ENCODE peak calls at places on chromosomes 1 and 21, in six cellular contexts. J is heart left ventricle, S is A549, R is transverse colon, Q is H54, V is ovary. D is an unnamed sample.

GRCh38 chr1:119001181-119002018 is 13.3 kb upstream of the TBX15 start:
- DNase-seq in J (peak), S (no peak), R (no peak), Q (no peak), V (no peak), D (peak)

GRCh38 chr21:41564871-41565281 is 56.9 kb upstream of the TMPRSS2 start:
- DNase-seq in J (no peak), S (no peak), R (peak), Q (no peak), V (no peak), D (no peak)

GRCh38 chr1:245901037-245901436 is 606.0 kb downstream of the SMYD3 start:
- DNase-seq in J (no peak), S (no peak), R (no peak), Q (no peak), V (no peak), D (no peak)

GRCh38 chr21:39349211-39350093 is 564 bp upstream of the HMGN1 start:
- DNase-seq in J (peak), S (peak), R (peak), Q (peak), V (peak), D (peak)

GRCh38 chr1:209428241-209428921 is 155.1 kb upstream of the CAMK1G start:
- DNase-seq in J (no peak), S (no peak), R (no peak), Q (no peak), V (no peak), D (no peak)

GRCh38 chr1:112744019-112744578 is 29.0 kb upstream of the PPM1J start:
- DNase-seq in J (peak), S (no peak), R (peak), Q (no peak), V (peak), D (peak)

GRCh38 chr1:206112600-206113301 is 4.4 kb downstream of the AVPR1B start:
- DNase-seq in J (no peak), S (no peak), R (peak), Q (no peak), V (no peak), D (peak)

GRCh38 chr21:39601194-39601940 is 11.4 kb upstream of the B3GALT5 start:
- DNase-seq in J (no peak), S (no peak), R (no peak), Q (no peak), V (no peak), D (no peak)

GRCh38 chr1:1550591-1551432 is 10.4 kb upstream of the TMEM240 start:
- DNase-seq in J (no peak), S (peak), R (no peak), Q (no peak), V (no peak), D (no peak)

GRCh38 chr1:83075107-83075506 is 923.8 kb downstream of the TTLL7 start:
- DNase-seq in J (no peak), S (no peak), R (no peak), Q (no peak), V (no peak), D (no peak)

GRCh38 chr1:98426092-98426491 is 235.4 kb upstream of the SNX7 start:
- DNase-seq in J (no peak), S (no peak), R (no peak), Q (no peak), V (no peak), D (no peak)
- TF ChIP-seq POLR2A in J (no peak), S (no peak), R (no peak), Q (no peak), V (no peak), D (no peak)

DNA sequence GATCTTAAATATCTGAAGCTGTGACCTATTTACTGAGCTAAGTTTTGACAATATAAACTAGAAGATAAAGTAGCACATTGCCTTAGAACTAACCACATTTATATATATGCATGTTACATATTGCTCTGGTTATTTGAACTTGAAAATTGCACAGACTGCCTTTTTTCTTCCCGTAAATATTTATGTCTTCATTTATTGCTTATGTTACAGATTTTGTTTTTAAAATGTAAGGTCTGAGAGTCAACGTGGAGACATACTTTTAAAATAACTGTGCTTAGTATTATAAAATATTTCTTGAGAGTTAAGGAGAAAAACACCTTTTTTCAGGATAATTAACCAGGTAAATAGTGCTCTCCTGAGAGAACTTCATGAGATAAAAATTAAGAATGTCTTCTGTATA is 3.1 kb downstream of the RPS6KC1 start:
- DNase-seq in J (no peak), S (no peak), R (no peak), Q (no peak), V (no peak), D (no peak)
- TF ChIP-seq POLR2A in J (no peak), S (no peak), R (no peak), Q (no peak), V (no peak), D (no peak)

GRCh38 chr1:26993237-26994019 is at the start of gene TRNP1:
- DNase-seq in J (peak), S (peak), R (peak), Q (peak), V (no peak), D (peak)
- TF ChIP-seq POLR2A in J (no peak), S (peak), R (peak), Q (peak), V (no peak), D (peak)

DNA sequence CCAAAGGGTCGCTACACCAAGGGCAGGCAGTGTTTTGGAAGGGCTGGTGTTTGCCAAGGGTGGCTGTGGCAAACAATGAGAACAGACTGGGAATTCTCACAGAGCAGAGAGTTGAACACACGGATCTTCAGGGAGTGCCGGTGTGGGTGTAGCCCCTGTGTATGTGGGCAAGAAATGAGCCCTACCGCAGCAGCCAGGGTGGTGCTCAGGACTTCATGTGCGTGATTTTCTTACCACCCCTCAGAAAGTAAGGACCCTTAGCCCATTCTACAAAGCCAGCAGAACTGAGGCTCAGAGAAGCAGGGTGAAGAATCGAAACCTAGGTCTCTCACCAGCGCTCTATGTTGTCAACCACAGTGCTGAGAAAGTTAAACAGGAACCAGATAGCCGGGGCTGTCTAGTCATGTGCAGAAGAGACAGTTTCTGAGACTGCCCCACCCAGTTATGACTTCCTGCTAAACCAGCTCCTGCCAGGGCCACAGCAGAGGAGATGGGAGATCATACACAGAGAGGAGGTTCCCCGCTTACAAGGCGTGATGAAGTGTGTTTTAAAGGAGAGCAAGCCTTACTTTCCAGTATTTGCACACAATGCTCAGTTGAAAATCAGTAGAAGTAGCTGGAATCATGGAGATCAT is 21.9 kb upstream of the MORC3 start:
- DNase-seq in J (peak), S (no peak), R (peak), Q (no peak), V (no peak), D (no peak)
- TF ChIP-seq POLR2A in J (no peak), S (no peak), R (peak), Q (no peak), V (no peak), D (no peak)

GRCh38 chr1:154607748-154608521 is at the start of gene ADAR:
- DNase-seq in J (peak), S (peak), R (peak), Q (peak), V (peak), D (peak)
- TF ChIP-seq POLR2A in J (no peak), S (no peak), R (no peak), Q (peak), V (peak), D (peak)

DNA sequence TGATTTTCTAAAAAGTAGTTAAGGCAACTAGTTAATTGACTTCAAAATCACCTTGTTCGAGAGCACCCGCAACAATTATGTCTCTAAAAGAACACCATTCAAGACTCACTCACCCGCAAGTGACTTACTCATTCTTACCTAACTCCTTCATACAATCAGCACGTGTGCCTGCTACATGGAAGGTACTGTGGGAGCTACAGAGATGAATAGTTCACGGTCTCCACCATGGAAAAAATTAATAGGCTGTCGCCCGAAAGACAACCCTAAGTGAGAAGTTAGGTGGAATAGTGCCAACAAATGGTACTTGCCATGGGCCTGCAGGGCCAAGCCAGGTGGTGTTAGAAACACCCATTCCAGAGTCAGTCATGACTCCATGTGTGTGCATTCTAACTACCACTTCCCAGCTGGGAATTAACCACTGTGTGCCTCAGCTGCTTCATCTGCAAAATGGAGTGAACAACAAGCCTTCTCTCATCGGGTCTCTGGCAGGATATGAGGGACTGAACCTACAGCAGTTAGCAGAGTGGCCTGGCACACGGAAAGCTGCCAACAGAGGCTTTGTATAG is 7.1 kb downstream of the SSBP3 start:
- DNase-seq in J (no peak), S (no peak), R (no peak), Q (no peak), V (no peak), D (no peak)
- TF ChIP-seq POLR2A in J (no peak), S (no peak), R (no peak), Q (no peak), V (no peak), D (no peak)

GRCh38 chr1:228045405-228045804 is 37.1 kb upstream of the ARF1 start:
- DNase-seq in J (no peak), S (no peak), R (no peak), Q (no peak), V (no peak), D (no peak)
- TF ChIP-seq POLR2A in J (no peak), S (no peak), R (no peak), Q (no peak), V (no peak), D (no peak)

GRCh38 chr1:7645751-7646048 is 125.4 kb upstream of the VAMP3 start:
- DNase-seq in J (no peak), S (no peak), R (no peak), Q (no peak), V (no peak), D (no peak)

GRCh38 chr1:7646981-7647901 is 123.9 kb upstream of the VAMP3 start:
- DNase-seq in J (peak), S (peak), R (peak), Q (peak), V (peak), D (peak)

GRCh38 chr1:7650801-7651200 is 120.3 kb upstream of the VAMP3 start:
- DNase-seq in J (no peak), S (no peak), R (no peak), Q (no peak), V (no peak), D (peak)

GRCh38 chr1:7646164-7646563 is 124.9 kb upstream of the VAMP3 start:
- DNase-seq in J (no peak), S (no peak), R (no peak), Q (no peak), V (no peak), D (no peak)

DNA sequence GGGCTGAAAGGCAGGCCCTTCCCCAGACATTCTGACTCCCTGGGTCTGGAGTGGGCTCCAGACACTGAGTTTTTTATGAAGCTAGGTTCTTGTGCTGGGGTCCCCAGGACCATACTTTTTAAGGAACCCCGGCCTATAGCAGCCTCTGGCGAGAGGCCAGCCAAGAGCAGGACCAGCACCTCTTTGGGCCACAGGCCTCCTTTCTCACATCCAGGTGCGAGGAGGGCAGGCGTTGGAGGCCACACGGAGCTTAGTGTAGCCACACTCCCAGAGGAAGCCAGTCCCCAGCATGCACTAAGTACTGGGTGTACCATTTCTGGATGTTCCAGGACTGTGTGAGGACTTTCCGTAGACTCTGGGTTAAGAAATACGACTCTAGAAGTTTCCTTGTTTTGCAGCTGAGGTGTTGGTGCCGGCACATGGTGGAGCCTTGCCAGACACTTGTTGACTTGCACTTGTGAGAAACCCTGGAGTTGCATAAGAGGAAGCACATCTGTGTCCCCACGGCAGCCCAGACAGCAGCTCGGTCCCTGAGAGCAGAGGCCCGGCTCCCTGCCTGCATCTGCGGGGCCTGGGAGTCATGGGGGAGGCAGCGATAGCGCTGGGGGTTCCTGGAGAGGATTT is 122.2 kb upstream of the VAMP3 start:
- DNase-seq in J (no peak), S (no peak), R (peak), Q (no peak), V (no peak), D (no peak)
- TF ChIP-seq POLR2A in J (no peak), S (no peak), R (no peak), Q (no peak), V (no peak), D (no peak)

GRCh38 chr1:156076609-156077429 is 5.4 kb downstream of the MEX3A start:
- DNase-seq in J (peak), S (no peak), R (peak), Q (no peak), V (no peak), D (peak)
- TF ChIP-seq POLR2A in J (no peak), S (no peak), R (peak), Q (no peak), V (no peak), D (no peak)